ENCODE peak calls at places on chromosomes 16 and 17, in six cellular contexts. B is stomach, D is uterus, M is heart left ventricle, Q is IMR-90, W is adrenal gland. L is an unnamed sample. For H3K36me3, the result is how much of the 10 kb centered on the place peaks cover.

GRCh38 chr16:1306344-1306743 is 3.1 kb upstream of the UBE2I start:
- DNase-seq in B (no peak), D (no peak), M (no peak), Q (no peak), W (no peak), L (no peak)

GRCh38 chr17:70447588-70447987 is 278.3 kb downstream of the KCNJ2 start:
- DNase-seq in B (no peak), D (no peak), M (no peak), Q (no peak), W (no peak), L (no peak)

GRCh38 chr17:39757931-39758873 is 20.5 kb downstream of the GRB7 start:
- DNase-seq in B (no peak), D (no peak), M (no peak), Q (no peak), W (no peak), L (no peak)

GRCh38 chr17:1493291-1493980 is 950 bp upstream of the MYO1C start:
- DNase-seq in B (peak), D (no peak), M (peak), Q (no peak), W (peak), L (no peak)

GRCh38 chr17:1640329-1641064 is 5.0 kb downstream of the SCARF1 start:
- DNase-seq in B (peak), D (no peak), M (peak), Q (no peak), W (no peak), L (no peak)

GRCh38 chr16:1152651-1153259 is at the start of gene CACNA1H:
- DNase-seq in B (no peak), D (peak), M (no peak), Q (no peak), W (no peak), L (no peak)

GRCh38 chr17:13002761-13003453 is 14.9 kb downstream of the ELAC2 start:
- DNase-seq in B (peak), D (peak), M (peak), Q (peak), W (peak), L (peak)

GRCh38 chr17:65572581-65573282 is 11.3 kb upstream of the AXIN2 start:
- DNase-seq in B (no peak), D (no peak), M (no peak), Q (no peak), W (no peak), L (no peak)

GRCh38 chr17:70071127-70071526 is 3.9 kb upstream of the KCNJ16 start:
- DNase-seq in B (no peak), D (no peak), M (no peak), Q (no peak), W (no peak), L (no peak)

GRCh38 chr16:85422124-85422373 is 191.1 kb upstream of the GSE1 start:
- DNase-seq in B (no peak), D (no peak), M (no peak), Q (no peak), W (no peak), L (no peak)

GRCh38 chr17:76147211-76148014 is 6.4 kb upstream of the FOXJ1 start:
- DNase-seq in B (no peak), D (no peak), M (no peak), Q (peak), W (no peak), L (no peak)

GRCh38 chr16:56946767-56947603 is 14.8 kb upstream of the CETP start:
- DNase-seq in B (no peak), D (no peak), M (no peak), Q (no peak), W (no peak), L (no peak)

GRCh38 chr16:12340151-12340733 is 363.7 kb downstream of the SNX29 start:
- DNase-seq in B (peak), D (no peak), M (no peak), Q (peak), W (no peak), L (no peak)

GRCh38 chr17:61504697-61505096 is 52.5 kb downstream of the TBX4 start:
- DNase-seq in B (no peak), D (no peak), M (no peak), Q (peak), W (no peak), L (no peak)

GRCh38 chr17:61505846-61506627 is 53.8 kb downstream of the TBX4 start:
- DNase-seq in B (no peak), D (no peak), M (no peak), Q (no peak), W (no peak), L (no peak)

GRCh38 chr17:61502292-61502691 is 50.1 kb downstream of the TBX4 start:
- DNase-seq in B (no peak), D (no peak), M (no peak), Q (no peak), W (no peak), L (no peak)

GRCh38 chr17:61500287-61500686 is 48.1 kb downstream of the TBX4 start:
- DNase-seq in B (no peak), D (no peak), M (no peak), Q (no peak), W (no peak), L (no peak)

GRCh38 chr17:61503961-61504360 is 51.7 kb downstream of the TBX4 start:
- DNase-seq in B (no peak), D (no peak), M (no peak), Q (no peak), W (no peak), L (no peak)
- H3K27ac ChIP-seq in B (no peak), D (no peak), M (no peak), Q (no peak), W (no peak), L (no peak)

GRCh38 chr16:89093602-89094251 is at the start of gene ACSF3:
- DNase-seq in B (peak), D (peak), M (peak), Q (peak), W (peak), L (peak)
- TF ChIP-seq POLR2A in B (no peak), D (peak), M (no peak), Q (peak), W (no peak), L (no peak)

DNA sequence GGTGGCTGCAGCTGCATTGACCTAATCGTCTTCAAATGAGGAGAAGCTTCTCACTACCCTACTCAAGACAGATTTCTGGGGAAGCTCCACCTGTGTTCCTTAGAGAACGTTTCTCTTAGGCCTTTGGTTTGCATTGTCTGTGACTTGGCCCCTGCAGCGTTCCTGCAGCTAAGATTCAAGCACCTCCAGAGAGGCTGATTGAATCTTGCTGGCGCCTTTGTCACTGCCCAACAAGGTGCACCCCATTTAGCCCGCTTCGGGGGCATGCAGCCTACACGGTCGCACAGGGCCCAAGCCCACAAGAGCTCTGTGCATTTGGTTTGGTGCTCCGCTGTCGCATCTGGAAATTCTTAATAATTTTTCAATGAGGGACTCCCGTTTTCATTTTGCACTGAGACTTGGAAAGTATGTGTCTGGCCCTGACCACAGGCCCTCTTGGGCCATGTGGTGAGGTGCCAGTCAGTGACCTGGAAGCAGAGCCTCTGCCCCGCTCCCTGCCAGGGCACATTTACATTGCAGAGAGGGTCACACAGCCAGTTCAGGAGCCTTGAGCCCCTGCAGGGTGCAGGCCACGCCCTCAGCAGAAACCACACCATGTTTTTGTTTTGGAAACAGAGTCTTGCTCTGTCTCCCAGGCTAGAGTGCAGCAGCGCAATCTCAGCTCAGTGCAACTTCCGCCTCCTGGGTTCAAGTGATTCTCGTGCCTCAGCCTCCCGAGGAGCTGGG is 51.1 kb upstream of the CACNG5 start:
- DNase-seq in B (no peak), D (no peak), M (no peak), Q (no peak), W (no peak), L (no peak)
- H3K36me3 ChIP-seq in B (under half), D (under half), M (under half), Q (under half), W (under half), L (half or more)

GRCh38 chr17:82807562-82807961 is 32.3 kb downstream of the ZNF750 start:
- DNase-seq in B (no peak), D (no peak), M (no peak), Q (no peak), W (no peak), L (no peak)

GRCh38 chr17:82806645-82807044 is 33.2 kb downstream of the ZNF750 start:
- DNase-seq in B (no peak), D (no peak), M (no peak), Q (no peak), W (no peak), L (no peak)

GRCh38 chr17:82808006-82808405 is 31.8 kb downstream of the ZNF750 start:
- DNase-seq in B (no peak), D (no peak), M (no peak), Q (no peak), W (no peak), L (no peak)

GRCh38 chr17:82805823-82806222 is 34.0 kb downstream of the ZNF750 start:
- DNase-seq in B (no peak), D (no peak), M (no peak), Q (no peak), W (no peak), L (no peak)

DNA sequence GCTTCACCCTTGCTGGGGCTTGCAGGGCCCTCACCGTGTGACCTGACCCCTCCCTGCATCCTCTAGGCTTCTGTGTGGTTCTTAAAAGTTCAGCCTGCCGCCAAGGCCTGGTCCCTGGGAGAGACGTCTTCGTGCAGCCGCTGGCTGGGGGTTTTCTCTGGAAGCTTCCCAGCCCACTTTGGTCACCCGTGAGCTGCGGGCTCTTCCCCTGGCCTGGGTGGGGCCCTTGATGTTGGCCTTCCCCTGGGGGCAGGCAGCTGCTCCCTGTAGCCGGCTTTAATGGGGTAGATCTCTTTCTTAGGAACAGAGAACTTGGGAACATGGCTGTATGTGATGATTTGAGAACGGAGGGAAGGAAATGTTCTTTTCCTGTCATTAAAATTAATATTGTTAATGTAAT is 32.7 kb downstream of the ZNF750 start:
- DNase-seq in B (no peak), D (no peak), M (no peak), Q (no peak), W (no peak), L (no peak)
- H3K27ac ChIP-seq in B (no peak), D (no peak), M (peak), Q (no peak), W (no peak), L (peak)

GRCh38 chr17:9577402-9577709 is 914 bp downstream of the CFAP52 start:
- DNase-seq in B (no peak), D (no peak), M (no peak), Q (no peak), W (no peak), L (no peak)

GRCh38 chr17:9576521-9577401 is at the start of gene CFAP52:
- DNase-seq in B (peak), D (peak), M (peak), Q (peak), W (peak), L (peak)

GRCh38 chr17:9571201-9571600 is 4.4 kb downstream of the STX8 start:
- DNase-seq in B (no peak), D (no peak), M (no peak), Q (no peak), W (no peak), L (no peak)

GRCh38 chr17:9575381-9576072 is at the start of gene STX8:
- DNase-seq in B (peak), D (peak), M (peak), Q (peak), W (peak), L (peak)
- TF ChIP-seq POLR2A in B (no peak), D (no peak), M (peak), Q (no peak), W (no peak), L (peak)

DNA sequence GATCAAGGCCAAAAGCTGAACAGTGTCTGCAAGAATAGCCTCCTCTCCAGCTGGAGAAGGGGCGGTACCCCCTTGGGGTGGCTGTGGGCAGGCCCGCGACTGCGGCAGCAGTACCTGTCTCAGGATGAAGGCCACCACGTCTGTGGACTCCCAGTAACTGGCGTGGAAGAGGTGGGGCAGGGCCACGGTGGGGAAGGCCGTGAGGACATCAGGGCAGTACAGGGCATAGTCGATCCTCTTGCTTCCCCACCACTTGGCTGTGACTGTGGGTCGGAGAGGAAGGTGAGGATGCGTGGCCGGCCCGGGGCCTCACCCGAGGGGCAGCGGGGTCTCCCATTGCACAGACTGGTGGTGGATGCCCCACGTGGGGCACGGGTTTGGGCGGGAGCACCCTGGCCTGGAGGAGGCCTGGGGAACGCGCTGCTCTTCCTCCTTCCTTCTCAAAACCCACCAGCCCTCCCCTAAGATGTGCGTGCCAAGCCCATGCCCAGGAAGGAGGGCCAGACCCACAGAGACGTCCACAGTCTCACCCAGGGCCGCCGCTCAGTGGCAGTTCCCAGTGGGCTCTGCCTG is 26.0 kb downstream of the PIMREG start:
- DNase-seq in B (no peak), D (no peak), M (no peak), Q (no peak), W (no peak), L (no peak)
- H3K36me3 ChIP-seq in B (under half), D (under half), M (under half), Q (under half), W (under half), L (under half)

GRCh38 chr16:67783353-67783725 is 23.0 kb downstream of the RANBP10 start:
- DNase-seq in B (no peak), D (no peak), M (no peak), Q (no peak), W (no peak), L (no peak)
- H3K27ac ChIP-seq in B (no peak), D (no peak), M (no peak), Q (no peak), W (no peak), L (no peak)

GRCh38 chr17:81930142-81931125 is 2.9 kb upstream of the MAFG start:
- DNase-seq in B (no peak), D (no peak), M (no peak), Q (no peak), W (no peak), L (no peak)

GRCh38 chr17:81931557-81932332 is 4.2 kb upstream of the MAFG start:
- DNase-seq in B (no peak), D (no peak), M (no peak), Q (no peak), W (no peak), L (no peak)

GRCh38 chr17:81929253-81930141 is 2.0 kb upstream of the MAFG start:
- DNase-seq in B (no peak), D (no peak), M (no peak), Q (no peak), W (no peak), L (no peak)

GRCh38 chr17:81932333-81932983 is 4.6 kb downstream of the PYCR1 start:
- DNase-seq in B (no peak), D (no peak), M (no peak), Q (no peak), W (no peak), L (no peak)

GRCh38 chr17:81931189-81931556 is 3.6 kb upstream of the MAFG start:
- DNase-seq in B (no peak), D (no peak), M (no peak), Q (no peak), W (no peak), L (no peak)
- TF ChIP-seq POLR2A in B (no peak), D (no peak), M (no peak), Q (no peak), W (no peak), L (no peak)

GRCh38 chr16:4859900-4860255 is 12.6 kb downstream of the UBN1 start:
- DNase-seq in B (no peak), D (no peak), M (no peak), Q (peak), W (peak), L (no peak)
- H3K36me3 ChIP-seq in B (half or more), D (under half), M (half or more), Q (half or more), W (half or more), L (under half)

GRCh38 chr16:48558269-48558915 is 51.6 kb downstream of the N4BP1 start:
- DNase-seq in B (no peak), D (no peak), M (no peak), Q (peak), W (no peak), L (no peak)
- H3K27ac ChIP-seq in B (no peak), D (peak), M (peak), Q (peak), W (no peak), L (peak)